ENCODE peak calls at places on chromosomes 11 and 22, in seven cellular contexts. One of them, this sample, is unnamed.

GRCh38 chr11:69934861-69935494 is 115.8 kb upstream of the FGF3 start:
- DNase-seq in fibroblast of the aortic adventitia: no peak
- DNase-seq in foreskin melanocyte: no peak
- DNase-seq in CD8-positive, alpha-beta T cell: no peak
- DNase-seq in M059J: peak
- DNase-seq in foreskin fibroblast: no peak
- DNase-seq in GM12864: no peak
- DNase-seq in this sample: no peak

GRCh38 chr11:60858731-60859464 is 3.1 kb upstream of the PTGDR2 start:
- DNase-seq in fibroblast of the aortic adventitia: no peak
- DNase-seq in foreskin fibroblast: no peak
- DNase-seq in M059J: no peak
- DNase-seq in GM12864: no peak
- DNase-seq in foreskin melanocyte: no peak
- DNase-seq in CD8-positive, alpha-beta T cell: no peak
- DNase-seq in this sample: no peak

GRCh38 chr11:103862049-103862826 is 174.2 kb upstream of the DDI1 start:
- DNase-seq in foreskin fibroblast: no peak
- DNase-seq in GM12864: no peak
- DNase-seq in CD8-positive, alpha-beta T cell: no peak
- DNase-seq in foreskin melanocyte: no peak
- DNase-seq in fibroblast of the aortic adventitia: no peak
- DNase-seq in M059J: peak
- DNase-seq in this sample: no peak

GRCh38 chr22:27420817-27421361 is 380.7 kb downstream of the MN1 start:
- DNase-seq in CD8-positive, alpha-beta T cell: no peak
- DNase-seq in foreskin melanocyte: no peak
- DNase-seq in foreskin fibroblast: peak
- DNase-seq in M059J: peak
- DNase-seq in fibroblast of the aortic adventitia: peak
- DNase-seq in GM12864: no peak
- DNase-seq in this sample: peak

GRCh38 chr11:1870721-1871466 is 18.0 kb downstream of the LSP1 start:
- DNase-seq in fibroblast of the aortic adventitia: peak
- DNase-seq in M059J: no peak
- DNase-seq in foreskin melanocyte: no peak
- DNase-seq in foreskin fibroblast: no peak
- DNase-seq in GM12864: no peak
- DNase-seq in CD8-positive, alpha-beta T cell: peak
- DNase-seq in this sample: no peak

GRCh38 chr11:68213135-68213515 is at the start of gene KMT5B:
- DNase-seq in GM12864: no peak
- DNase-seq in foreskin fibroblast: peak
- DNase-seq in CD8-positive, alpha-beta T cell: peak
- DNase-seq in foreskin melanocyte: no peak
- DNase-seq in M059J: no peak
- DNase-seq in fibroblast of the aortic adventitia: peak
- DNase-seq in this sample: peak

GRCh38 chr22:39622881-39623367 is 52.4 kb downstream of the CACNA1I start:
- DNase-seq in foreskin melanocyte: no peak
- DNase-seq in fibroblast of the aortic adventitia: peak
- DNase-seq in M059J: no peak
- DNase-seq in GM12864: no peak
- DNase-seq in foreskin fibroblast: no peak
- DNase-seq in CD8-positive, alpha-beta T cell: peak
- DNase-seq in this sample: no peak

GRCh38 chr11:100684101-100685065 is 2.7 kb upstream of the ARHGAP42 start:
- DNase-seq in CD8-positive, alpha-beta T cell: no peak
- DNase-seq in fibroblast of the aortic adventitia: no peak
- DNase-seq in M059J: peak
- DNase-seq in foreskin fibroblast: no peak
- DNase-seq in GM12864: no peak
- DNase-seq in foreskin melanocyte: peak
- DNase-seq in this sample: no peak

GRCh38 chr11:73976451-73977151 is 6.0 kb downstream of the UCP2 start:
- DNase-seq in foreskin melanocyte: no peak
- DNase-seq in CD8-positive, alpha-beta T cell: no peak
- DNase-seq in M059J: no peak
- DNase-seq in fibroblast of the aortic adventitia: no peak
- DNase-seq in GM12864: no peak
- DNase-seq in foreskin fibroblast: no peak
- DNase-seq in this sample: no peak

GRCh38 chr11:70433526-70433925 is 35.2 kb downstream of the CTTN start:
- DNase-seq in fibroblast of the aortic adventitia: no peak
- DNase-seq in foreskin fibroblast: no peak
- DNase-seq in foreskin melanocyte: no peak
- DNase-seq in CD8-positive, alpha-beta T cell: no peak
- DNase-seq in GM12864: no peak
- DNase-seq in M059J: no peak
- DNase-seq in this sample: no peak

GRCh38 chr22:18031670-18032454 is 7.5 kb upstream of the MICAL3 start:
- DNase-seq in GM12864: no peak
- DNase-seq in foreskin melanocyte: no peak
- DNase-seq in foreskin fibroblast: peak
- DNase-seq in M059J: peak
- DNase-seq in CD8-positive, alpha-beta T cell: no peak
- DNase-seq in fibroblast of the aortic adventitia: peak
- DNase-seq in this sample: peak

GRCh38 chr11:931385-931784 is 5.7 kb downstream of the AP2A2 start:
- DNase-seq in foreskin melanocyte: peak
- DNase-seq in GM12864: no peak
- DNase-seq in CD8-positive, alpha-beta T cell: no peak
- DNase-seq in M059J: no peak
- DNase-seq in fibroblast of the aortic adventitia: peak
- DNase-seq in foreskin fibroblast: no peak
- DNase-seq in this sample: no peak